ENCODE peak calls at places on chromosomes 11 and 22, in seven cellular contexts. One of them, this sample, is unnamed. For H3K4me1, the result is how much of the 10 kb centered on the place peaks cover.

GRCh38 chr11:17256512-17256911 is 20.0 kb upstream of the NUCB2 start:
- DNase-seq in prostate gland: no peak
- DNase-seq in right cardiac atrium: no peak
- DNase-seq in A549: peak
- DNase-seq in CD8-positive, alpha-beta memory T cell: no peak
- DNase-seq in lower lobe of right lung: no peak
- DNase-seq in ascending aorta: no peak
- DNase-seq in this sample: no peak

GRCh38 chr11:28860898-28861297 is 752.7 kb downstream of the METTL15 start:
- DNase-seq in prostate gland: no peak
- DNase-seq in right cardiac atrium: no peak
- DNase-seq in A549: peak
- DNase-seq in CD8-positive, alpha-beta memory T cell: no peak
- DNase-seq in lower lobe of right lung: no peak
- DNase-seq in ascending aorta: no peak
- DNase-seq in this sample: no peak

GRCh38 chr11:5288912-5289525 is 12.7 kb downstream of the OR51B4 start:
- DNase-seq in prostate gland: no peak
- DNase-seq in right cardiac atrium: no peak
- DNase-seq in A549: no peak
- DNase-seq in CD8-positive, alpha-beta memory T cell: no peak
- DNase-seq in lower lobe of right lung: no peak
- DNase-seq in ascending aorta: no peak
- DNase-seq in this sample: no peak

GRCh38 chr11:84721561-84721961 is 905.6 kb downstream of the DLG2 start:
- DNase-seq in prostate gland: no peak
- DNase-seq in right cardiac atrium: no peak
- DNase-seq in A549: no peak
- DNase-seq in CD8-positive, alpha-beta memory T cell: no peak
- DNase-seq in lower lobe of right lung: no peak
- DNase-seq in ascending aorta: no peak
- DNase-seq in this sample: no peak

GRCh38 chr11:69307871-69308381 is 14.0 kb downstream of the MYEOV start:
- DNase-seq in prostate gland: no peak
- DNase-seq in right cardiac atrium: no peak
- DNase-seq in A549: no peak
- DNase-seq in CD8-positive, alpha-beta memory T cell: no peak
- DNase-seq in lower lobe of right lung: no peak
- DNase-seq in ascending aorta: no peak
- DNase-seq in this sample: no peak

GRCh38 chr11:72292106-72292790 is 48.3 kb upstream of the PHOX2A start:
- DNase-seq in prostate gland: no peak
- DNase-seq in right cardiac atrium: no peak
- DNase-seq in A549: no peak
- DNase-seq in CD8-positive, alpha-beta memory T cell: no peak
- DNase-seq in lower lobe of right lung: no peak
- DNase-seq in ascending aorta: no peak
- DNase-seq in this sample: no peak

GRCh38 chr22:40434101-40434500 is 63.7 kb downstream of the SGSM3 start:
- DNase-seq in prostate gland: no peak
- DNase-seq in right cardiac atrium: no peak
- DNase-seq in A549: no peak
- DNase-seq in CD8-positive, alpha-beta memory T cell: no peak
- DNase-seq in lower lobe of right lung: no peak
- DNase-seq in ascending aorta: no peak
- DNase-seq in this sample: no peak

GRCh38 chr11:102280237-102280833 is 36.9 kb upstream of the BIRC3 start:
- DNase-seq in prostate gland: no peak
- DNase-seq in right cardiac atrium: no peak
- DNase-seq in A549: no peak
- DNase-seq in CD8-positive, alpha-beta memory T cell: no peak
- DNase-seq in lower lobe of right lung: no peak
- DNase-seq in ascending aorta: no peak
- DNase-seq in this sample: no peak

GRCh38 chr11:67289226-67289650 is at the start of gene ANKRD13D:
- DNase-seq in prostate gland: no peak
- DNase-seq in right cardiac atrium: no peak
- DNase-seq in A549: no peak
- DNase-seq in CD8-positive, alpha-beta memory T cell: no peak
- DNase-seq in lower lobe of right lung: peak
- DNase-seq in ascending aorta: no peak
- DNase-seq in this sample: no peak

GRCh38 chr11:118027694-118028093 is 41.5 kb downstream of the IL10RA start:
- DNase-seq in prostate gland: no peak
- DNase-seq in right cardiac atrium: no peak
- DNase-seq in A549: no peak
- DNase-seq in CD8-positive, alpha-beta memory T cell: no peak
- DNase-seq in lower lobe of right lung: no peak
- DNase-seq in ascending aorta: no peak
- DNase-seq in this sample: no peak

GRCh38 chr22:45096256-45096907 is 67.3 kb upstream of the NUP50 start:
- DNase-seq in prostate gland: peak
- DNase-seq in right cardiac atrium: peak
- DNase-seq in A549: peak
- DNase-seq in CD8-positive, alpha-beta memory T cell: no peak
- DNase-seq in lower lobe of right lung: no peak
- DNase-seq in ascending aorta: no peak
- DNase-seq in this sample: no peak

GRCh38 chr11:8808226-8808585 is 102.8 kb upstream of the AKIP1 start:
- DNase-seq in prostate gland: no peak
- DNase-seq in right cardiac atrium: no peak
- DNase-seq in A549: no peak
- DNase-seq in CD8-positive, alpha-beta memory T cell: no peak
- DNase-seq in lower lobe of right lung: no peak
- DNase-seq in ascending aorta: no peak
- DNase-seq in this sample: no peak

GRCh38 chr11:120824242-120824641 is 199.7 kb upstream of the TBCEL start:
- DNase-seq in prostate gland: no peak
- DNase-seq in right cardiac atrium: no peak
- DNase-seq in A549: no peak
- DNase-seq in CD8-positive, alpha-beta memory T cell: no peak
- DNase-seq in lower lobe of right lung: no peak
- DNase-seq in ascending aorta: no peak
- DNase-seq in this sample: no peak

GRCh38 chr11:115132829-115133228 is 371.4 kb downstream of the CADM1 start:
- DNase-seq in prostate gland: no peak
- DNase-seq in right cardiac atrium: no peak
- DNase-seq in A549: peak
- DNase-seq in CD8-positive, alpha-beta memory T cell: no peak
- DNase-seq in lower lobe of right lung: no peak
- DNase-seq in ascending aorta: no peak
- DNase-seq in this sample: no peak

GRCh38 chr11:976431-977160 is 50.9 kb downstream of the AP2A2 start:
- DNase-seq in prostate gland: no peak
- DNase-seq in right cardiac atrium: peak
- DNase-seq in A549: no peak
- DNase-seq in CD8-positive, alpha-beta memory T cell: no peak
- DNase-seq in lower lobe of right lung: no peak
- DNase-seq in ascending aorta: no peak
- DNase-seq in this sample: peak

GRCh38 chr11:83566948-83567347 is 280.8 kb upstream of the CCDC90B start:
- DNase-seq in prostate gland: no peak
- DNase-seq in right cardiac atrium: no peak
- DNase-seq in A549: no peak
- DNase-seq in CD8-positive, alpha-beta memory T cell: no peak
- DNase-seq in lower lobe of right lung: no peak
- DNase-seq in ascending aorta: no peak
- DNase-seq in this sample: no peak

GRCh38 chr11:69231466-69232018 is 62.4 kb upstream of the MYEOV start:
- DNase-seq in prostate gland: no peak
- DNase-seq in right cardiac atrium: no peak
- DNase-seq in A549: no peak
- DNase-seq in CD8-positive, alpha-beta memory T cell: no peak
- DNase-seq in lower lobe of right lung: no peak
- DNase-seq in ascending aorta: no peak
- DNase-seq in this sample: no peak

GRCh38 chr11:70712471-70712870 is 314.1 kb downstream of the CTTN start:
- DNase-seq in prostate gland: no peak
- DNase-seq in right cardiac atrium: peak
- DNase-seq in A549: no peak
- DNase-seq in CD8-positive, alpha-beta memory T cell: no peak
- DNase-seq in lower lobe of right lung: no peak
- DNase-seq in ascending aorta: no peak
- DNase-seq in this sample: no peak

GRCh38 chr11:67020949-67021348 is 2.0 kb upstream of the SYT12 start:
- DNase-seq in prostate gland: no peak
- DNase-seq in right cardiac atrium: no peak
- DNase-seq in A549: no peak
- DNase-seq in CD8-positive, alpha-beta memory T cell: no peak
- DNase-seq in lower lobe of right lung: no peak
- DNase-seq in ascending aorta: no peak
- DNase-seq in this sample: no peak

GRCh38 chr11:62048101-62048500 is 75.7 kb upstream of the INCENP start:
- DNase-seq in prostate gland: no peak
- DNase-seq in right cardiac atrium: no peak
- DNase-seq in A549: no peak
- DNase-seq in CD8-positive, alpha-beta memory T cell: no peak
- DNase-seq in lower lobe of right lung: no peak
- DNase-seq in ascending aorta: no peak
- DNase-seq in this sample: no peak

GRCh38 chr11:118219696-118220095 is 5.1 kb downstream of the JAML start:
- DNase-seq in prostate gland: no peak
- DNase-seq in right cardiac atrium: no peak
- DNase-seq in A549: no peak
- DNase-seq in CD8-positive, alpha-beta memory T cell: no peak
- DNase-seq in lower lobe of right lung: no peak
- DNase-seq in ascending aorta: no peak
- DNase-seq in this sample: no peak

GRCh38 chr22:47963660-47964059 is 1201.2 kb downstream of the TBC1D22A start:
- DNase-seq in prostate gland: no peak
- DNase-seq in right cardiac atrium: no peak
- DNase-seq in A549: no peak
- DNase-seq in CD8-positive, alpha-beta memory T cell: no peak
- DNase-seq in lower lobe of right lung: no peak
- DNase-seq in ascending aorta: no peak
- DNase-seq in this sample: no peak

GRCh38 chr11:85779956-85780640 is 30.8 kb downstream of the SYTL2 start:
- DNase-seq in prostate gland: no peak
- DNase-seq in right cardiac atrium: no peak
- DNase-seq in A549: peak
- DNase-seq in CD8-positive, alpha-beta memory T cell: no peak
- DNase-seq in lower lobe of right lung: no peak
- DNase-seq in ascending aorta: no peak
- DNase-seq in this sample: no peak

GRCh38 chr11:75775056-75775455 is 6.5 kb downstream of the DGAT2 start:
- DNase-seq in prostate gland: no peak
- DNase-seq in right cardiac atrium: no peak
- DNase-seq in A549: no peak
- DNase-seq in CD8-positive, alpha-beta memory T cell: no peak
- DNase-seq in lower lobe of right lung: peak
- DNase-seq in ascending aorta: no peak
- DNase-seq in this sample: no peak
- H3K4me1 ChIP-seq in prostate gland: under half
- H3K4me1 ChIP-seq in right cardiac atrium: under half
- H3K4me1 ChIP-seq in A549: under half
- H3K4me1 ChIP-seq in CD8-positive, alpha-beta memory T cell: under half
- H3K4me1 ChIP-seq in lower lobe of right lung: under half
- H3K4me1 ChIP-seq in ascending aorta: under half
- H3K4me1 ChIP-seq in this sample: under half

DNA sequence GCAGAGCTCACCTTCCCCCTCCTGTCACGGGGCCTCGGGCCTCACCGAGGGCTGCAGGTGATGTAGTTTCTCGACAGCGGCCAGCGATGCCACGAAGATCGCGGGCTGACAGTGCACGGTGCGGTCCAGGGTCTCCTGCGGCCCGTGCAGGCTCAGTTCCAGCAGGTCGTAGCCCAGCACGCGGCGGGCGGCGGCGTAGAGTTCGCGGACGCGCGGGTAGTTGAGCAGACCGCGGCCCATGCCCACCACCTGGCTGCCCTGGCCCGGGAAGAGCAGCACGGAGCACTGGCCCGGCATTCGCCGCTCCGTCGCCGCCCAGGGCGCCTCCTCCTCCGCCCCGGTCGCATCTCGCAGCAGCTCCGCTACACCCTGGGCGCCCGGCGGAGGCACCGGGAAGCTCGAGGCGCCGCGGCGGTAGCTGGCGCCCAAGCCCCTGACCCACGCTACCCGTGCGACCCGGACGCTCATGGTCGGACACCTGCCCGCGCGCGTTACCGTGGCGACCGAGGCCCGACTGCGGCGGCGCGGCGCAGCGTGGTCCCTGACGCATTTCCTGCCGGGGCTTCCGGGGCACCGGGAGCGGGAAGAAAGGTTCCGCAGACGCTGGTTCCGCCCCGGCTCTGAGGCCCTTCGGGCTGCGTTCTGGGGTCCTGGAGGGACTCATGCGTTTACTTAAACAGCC is at the start of gene MCAT:
- DNase-seq in prostate gland: peak
- DNase-seq in right cardiac atrium: peak
- DNase-seq in A549: peak
- DNase-seq in CD8-positive, alpha-beta memory T cell: peak
- DNase-seq in lower lobe of right lung: peak
- DNase-seq in ascending aorta: no peak
- DNase-seq in this sample: peak
- H3K4me1 ChIP-seq in prostate gland: under half
- H3K4me1 ChIP-seq in right cardiac atrium: under half
- H3K4me1 ChIP-seq in A549: under half
- H3K4me1 ChIP-seq in CD8-positive, alpha-beta memory T cell: under half
- H3K4me1 ChIP-seq in lower lobe of right lung: under half
- H3K4me1 ChIP-seq in ascending aorta: under half
- H3K4me1 ChIP-seq in this sample: under half

GRCh38 chr11:130159657-130160459 is at the start of gene ST14:
- DNase-seq in prostate gland: peak
- DNase-seq in right cardiac atrium: no peak
- DNase-seq in A549: no peak
- DNase-seq in CD8-positive, alpha-beta memory T cell: no peak
- DNase-seq in lower lobe of right lung: peak
- DNase-seq in ascending aorta: no peak
- DNase-seq in this sample: no peak
- H3K4me1 ChIP-seq in prostate gland: under half
- H3K4me1 ChIP-seq in right cardiac atrium: under half
- H3K4me1 ChIP-seq in A549: under half
- H3K4me1 ChIP-seq in CD8-positive, alpha-beta memory T cell: under half
- H3K4me1 ChIP-seq in lower lobe of right lung: half or more
- H3K4me1 ChIP-seq in ascending aorta: under half
- H3K4me1 ChIP-seq in this sample: under half

DNA sequence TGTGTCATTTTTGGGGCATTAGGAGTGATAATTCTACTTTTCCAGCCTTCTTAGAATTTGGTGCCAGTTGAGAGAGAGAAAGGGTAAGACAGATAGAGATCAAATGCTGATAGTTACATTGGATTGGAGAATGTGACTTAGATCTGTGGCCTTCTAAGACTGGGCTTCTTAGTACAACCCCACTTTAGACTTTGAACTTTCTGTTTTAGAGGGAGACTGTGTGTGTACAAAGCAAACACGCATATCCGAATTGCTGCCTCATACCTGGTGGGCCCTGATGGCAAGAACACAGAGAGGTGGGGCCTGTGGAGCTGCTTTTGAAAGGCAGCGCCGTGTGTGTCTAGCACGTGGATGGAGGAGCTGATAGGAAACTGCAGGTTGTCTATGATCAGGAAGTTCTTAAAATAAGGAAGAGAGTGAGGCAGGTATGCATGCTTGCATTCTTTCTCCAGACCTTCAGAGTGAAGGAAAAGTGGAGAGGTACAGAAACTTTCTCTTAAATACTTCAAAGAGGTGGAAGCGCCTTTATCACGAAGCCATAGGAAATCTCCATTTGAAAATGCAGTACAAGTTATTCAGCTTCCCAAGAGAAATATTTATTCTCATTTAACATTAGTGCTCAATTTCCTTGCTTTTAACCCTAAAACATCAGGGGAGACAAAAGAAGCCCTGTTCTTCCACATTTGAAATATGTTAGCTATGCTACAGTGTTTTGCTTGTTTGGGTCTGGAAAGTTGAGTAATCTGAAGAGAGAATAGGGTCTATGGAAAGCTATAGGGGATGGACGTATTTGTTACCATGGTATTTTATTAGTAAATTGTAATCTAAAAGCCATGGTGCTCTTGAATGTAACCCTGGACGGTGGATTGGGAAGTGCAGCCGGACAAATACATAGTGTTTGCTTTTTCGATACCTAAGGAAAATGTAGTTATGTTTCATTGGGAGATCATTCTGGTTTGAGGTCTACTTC is 13.7 kb downstream of the PDHX start:
- DNase-seq in prostate gland: no peak
- DNase-seq in right cardiac atrium: no peak
- DNase-seq in A549: peak
- DNase-seq in CD8-positive, alpha-beta memory T cell: no peak
- DNase-seq in lower lobe of right lung: no peak
- DNase-seq in ascending aorta: no peak
- DNase-seq in this sample: no peak
- H3K4me1 ChIP-seq in prostate gland: under half
- H3K4me1 ChIP-seq in right cardiac atrium: under half
- H3K4me1 ChIP-seq in A549: under half
- H3K4me1 ChIP-seq in CD8-positive, alpha-beta memory T cell: under half
- H3K4me1 ChIP-seq in lower lobe of right lung: under half
- H3K4me1 ChIP-seq in ascending aorta: under half
- H3K4me1 ChIP-seq in this sample: under half